ENCODE peak calls at places on chromosomes 13 and 19, in nine cellular contexts. C is stimulated activated CD4-positive, alpha-beta T cell treated with anti-CD3 and anti-CD28 coated beads, Interleukin-15, amount 100 ng/mL, for 24 hours; V is H9; I is cardiac muscle cell; A is SHP77; B is astrocyte of the spinal cord; X is heart left ventricle; J is activated naive CD4-positive, alpha-beta T cell treated with Interleukin-2 at 50 U/mL for 16 hours; G is SJSA1. W is an unnamed sample.

GRCh38 chr13:95235199-95235726 is 66.0 kb downstream of the ABCC4 start:
- DNase-seq in C (no peak), V (no peak), I (no peak), A (no peak), B (no peak), X (no peak), J (no peak), G (no peak), W (no peak)

GRCh38 chr13:51425410-51426042 is 27.3 kb downstream of the INTS6 start:
- DNase-seq in C (no peak), V (no peak), I (no peak), A (no peak), B (peak), X (no peak), J (no peak), G (no peak), W (no peak)

GRCh38 chr13:73369095-73369494 is 310.3 kb downstream of the KLF5 start:
- DNase-seq in C (no peak), V (no peak), I (no peak), A (no peak), B (no peak), X (no peak), J (no peak), G (no peak), W (no peak)

GRCh38 chr13:36344886-36345437 is 1.2 kb downstream of the SPART start:
- DNase-seq in C (peak), V (no peak), I (peak), A (peak), B (no peak), X (no peak), J (no peak), G (no peak), W (no peak)

GRCh38 chr13:20441879-20442278 is 83.8 kb downstream of the CRYL1 start:
- DNase-seq in C (no peak), V (no peak), I (no peak), A (no peak), B (peak), X (no peak), J (no peak), G (no peak), W (no peak)

GRCh38 chr13:85419611-85420010 is 379.6 kb downstream of the SLITRK6 start:
- DNase-seq in C (no peak), V (no peak), I (no peak), A (no peak), B (no peak), X (no peak), J (no peak), G (no peak), W (no peak)

GRCh38 chr19:6489278-6490061 is 7.9 kb upstream of the DENND1C start:
- DNase-seq in C (no peak), V (no peak), I (no peak), A (peak), B (no peak), X (no peak), J (peak), G (no peak), W (no peak)

GRCh38 chr13:97310809-97311436 is 88.8 kb downstream of the MBNL2 start:
- DNase-seq in C (no peak), V (no peak), I (no peak), A (peak), B (no peak), X (no peak), J (no peak), G (no peak), W (no peak)

GRCh38 chr13:75855216-75855615 is 219.1 kb downstream of the LMO7 start:
- DNase-seq in C (no peak), V (no peak), I (no peak), A (no peak), B (no peak), X (no peak), J (no peak), G (no peak), W (no peak)

GRCh38 chr13:85995788-85996418 is 196.7 kb upstream of the SLITRK6 start:
- DNase-seq in C (no peak), V (no peak), I (no peak), A (peak), B (no peak), X (no peak), J (no peak), G (no peak), W (no peak)

GRCh38 chr19:50835785-50836542 is 2.6 kb upstream of the KLK15 start:
- DNase-seq in C (peak), V (peak), I (peak), A (peak), B (peak), X (peak), J (peak), G (peak), W (peak)

GRCh38 chr19:44684892-44685847 is 13.8 kb upstream of the CEACAM16 start:
- DNase-seq in C (peak), V (peak), I (no peak), A (no peak), B (peak), X (peak), J (no peak), G (peak), W (no peak)

GRCh38 chr13:113882266-113882627 is 18.4 kb upstream of the GAS6 start:
- DNase-seq in C (no peak), V (no peak), I (no peak), A (no peak), B (no peak), X (peak), J (no peak), G (no peak), W (no peak)

GRCh38 chr13:97432232-97432916 is 1.6 kb upstream of the RAP2A start:
- DNase-seq in C (no peak), V (no peak), I (peak), A (no peak), B (no peak), X (no peak), J (no peak), G (no peak), W (no peak)

GRCh38 chr19:6063576-6063961 is 46.7 kb downstream of the RFX2 start:
- DNase-seq in C (no peak), V (no peak), I (no peak), A (no peak), B (no peak), X (peak), J (no peak), G (peak), W (peak)

GRCh38 chr19:28217064-28217463 is 995.9 kb downstream of the UQCRFS1 start:
- DNase-seq in C (no peak), V (peak), I (no peak), A (no peak), B (no peak), X (no peak), J (no peak), G (no peak), W (no peak)

GRCh38 chr13:100235311-100235901 is 146.5 kb downstream of the PCCA start:
- DNase-seq in C (no peak), V (no peak), I (peak), A (peak), B (peak), X (no peak), J (no peak), G (peak), W (no peak)

GRCh38 chr13:75694742-75695141 is 58.6 kb downstream of the LMO7 start:
- DNase-seq in C (no peak), V (no peak), I (no peak), A (no peak), B (no peak), X (no peak), J (no peak), G (no peak), W (no peak)

GRCh38 chr13:68304287-68304893 is 1074.3 kb upstream of the PCDH9 start:
- DNase-seq in C (no peak), V (no peak), I (peak), A (peak), B (peak), X (no peak), J (no peak), G (no peak), W (no peak)

GRCh38 chr13:23763328-23763727 is 125.9 kb downstream of the MIPEP start:
- DNase-seq in C (no peak), V (no peak), I (no peak), A (no peak), B (no peak), X (no peak), J (no peak), G (no peak), W (no peak)

GRCh38 chr19:51094696-51095279 is 12.1 kb upstream of the KLK14 start:
- DNase-seq in C (peak), V (peak), I (peak), A (no peak), B (no peak), X (no peak), J (peak), G (no peak), W (peak)

GRCh38 chr13:49922301-49922700 is 13.8 kb downstream of the SPRYD7 start:
- DNase-seq in C (no peak), V (no peak), I (no peak), A (no peak), B (no peak), X (no peak), J (no peak), G (no peak), W (no peak)

GRCh38 chr19:38742906-38743305 is 1.4 kb downstream of the CAPN12 start:
- DNase-seq in C (no peak), V (no peak), I (no peak), A (no peak), B (no peak), X (no peak), J (no peak), G (no peak), W (no peak)

GRCh38 chr19:12527034-12527836 is 24.0 kb downstream of the ZNF564 start:
- DNase-seq in C (no peak), V (no peak), I (peak), A (no peak), B (peak), X (no peak), J (no peak), G (no peak), W (no peak)

GRCh38 chr13:110113284-110113764 is 193.6 kb downstream of the COL4A1 start:
- DNase-seq in C (no peak), V (no peak), I (no peak), A (no peak), B (peak), X (no peak), J (no peak), G (peak), W (no peak)

GRCh38 chr19:41226053-41226873 is 7.2 kb downstream of the AXL start:
- DNase-seq in C (peak), V (peak), I (peak), A (no peak), B (peak), X (peak), J (peak), G (peak), W (peak)

GRCh38 chr19:829129-829758 is 1.6 kb downstream of the AZU1 start:
- DNase-seq in C (no peak), V (no peak), I (no peak), A (no peak), B (no peak), X (no peak), J (no peak), G (no peak), W (no peak)

GRCh38 chr19:12782424-12783225 is 7.3 kb upstream of the HOOK2 start:
- DNase-seq in C (peak), V (peak), I (peak), A (peak), B (peak), X (peak), J (peak), G (peak), W (peak)

GRCh38 chr19:38944981-38945506 is 14.3 kb downstream of the MRPS12 start:
- DNase-seq in C (no peak), V (no peak), I (no peak), A (peak), B (no peak), X (no peak), J (no peak), G (no peak), W (peak)

GRCh38 chr13:66225071-66225470 is 1005.1 kb downstream of the PCDH9 start:
- DNase-seq in C (no peak), V (peak), I (no peak), A (no peak), B (no peak), X (no peak), J (no peak), G (no peak), W (no peak)

GRCh38 chr13:26629260-26629659 is 71.8 kb downstream of the WASF3 start:
- DNase-seq in C (no peak), V (no peak), I (no peak), A (no peak), B (no peak), X (no peak), J (no peak), G (no peak), W (no peak)

GRCh38 chr19:36837902-36838783 is at the start of gene ZNF790:
- DNase-seq in C (peak), V (peak), I (peak), A (peak), B (peak), X (peak), J (peak), G (no peak), W (peak)

GRCh38 chr13:35796627-35797026 is 320.1 kb upstream of the MAB21L1 start:
- DNase-seq in C (no peak), V (no peak), I (no peak), A (no peak), B (no peak), X (no peak), J (no peak), G (no peak), W (no peak)

GRCh38 chr13:49533586-49534269 is 38.0 kb downstream of the PHF11 start:
- DNase-seq in C (no peak), V (no peak), I (no peak), A (no peak), B (no peak), X (no peak), J (no peak), G (no peak), W (no peak)

GRCh38 chr19:35476149-35476548 is 14.1 kb downstream of the KRTDAP start:
- DNase-seq in C (peak), V (peak), I (no peak), A (no peak), B (no peak), X (no peak), J (no peak), G (no peak), W (peak)

GRCh38 chr13:103187621-103188020 is 121.4 kb upstream of the SLC10A2 start:
- DNase-seq in C (no peak), V (no peak), I (peak), A (no peak), B (no peak), X (no peak), J (no peak), G (no peak), W (no peak)

GRCh38 chr19:41620171-41620570 is 6.7 kb downstream of the CEACAM4 start:
- DNase-seq in C (no peak), V (peak), I (no peak), A (no peak), B (no peak), X (peak), J (no peak), G (no peak), W (no peak)